ENCODE peak calls at places on chromosomes 13 and 19, in nine cellular contexts. Q is foreskin melanocyte, X is ureter, I is T-helper 1 cell, O is NCI-H2171 treated with DMSO at 0.1 percent for 48 hours, H is GM19239, J is fibroblast of pulmonary artery, C is HFF-Myc, V is activated B cell treated with CpG ODN at 0.5 μM for 24 hours. B is an unnamed sample.

GRCh38 chr13:40230833-40231266 is 435.6 kb downstream of the FOXO1 start:
- DNase-seq in X (no peak), O (no peak), V (no peak), I (no peak), H (no peak), C (no peak), Q (peak; percentile 17), J (peak; percentile 74), B (no peak)

GRCh38 chr13:79480954-79481684 is at the start of gene NDFIP2:
- DNase-seq in I (peak; percentile 77), C (peak; percentile 56), V (peak; percentile 67), Q (peak; percentile 72), X (peak; percentile 88), H (peak; percentile 27), J (peak; percentile 86), O (peak; percentile 93), B (peak; percentile 84)

GRCh38 chr13:75841905-75842304 is 205.8 kb downstream of the LMO7 start:
- DNase-seq in C (no peak), I (no peak), J (no peak), V (no peak), X (no peak), O (no peak), Q (no peak), H (no peak), B (no peak)

GRCh38 chr19:19262190-19263057 is 10.7 kb downstream of the TM6SF2 start:
- DNase-seq in O (no peak), C (no peak), H (no peak), J (no peak), V (no peak), X (no peak), I (no peak), Q (no peak), B (no peak)

GRCh38 chr19:54029930-54030490 is 33.7 kb downstream of the VSTM1 start:
- DNase-seq in Q (peak; percentile 27), C (peak; percentile 61), H (no peak), V (no peak), O (peak; percentile 42), I (peak; percentile 27), X (no peak), J (peak; percentile 82), B (no peak)

GRCh38 chr13:72122661-72123060 is 255.7 kb upstream of the DACH1 start:
- DNase-seq in H (no peak), I (no peak), C (no peak), X (no peak), Q (no peak), V (no peak), J (no peak), O (no peak), B (no peak)

GRCh38 chr19:54418030-54418929 is 3.0 kb downstream of the TTYH1 start:
- DNase-seq in Q (peak; percentile 15), J (peak; percentile 61), O (no peak), I (no peak), X (no peak), C (no peak), H (no peak), V (no peak), B (no peak)

GRCh38 chr13:20125783-20126165 is 35.1 kb downstream of the GJA3 start:
- DNase-seq in C (no peak), H (no peak), J (no peak), Q (no peak), I (no peak), O (no peak), V (no peak), X (no peak), B (no peak)